ENCODE peak calls at places on chromosomes 5 and 9, in six cellular contexts. S is adipocyte, X is colonic mucosa, H is neural progenitor cell, F is hepatocyte, I is A549. Z is an unnamed sample.

GRCh38 chr9:106880863-106881262 is 17.9 kb downstream of the ZNF462 start:
- DNase-seq in S (no peak), X (no peak), H (no peak), F (no peak), I (no peak), Z (peak)

GRCh38 chr5:130289132-130290088 is 385.1 kb downstream of the CHSY3 start:
- DNase-seq in S (peak), X (no peak), H (no peak), F (no peak), I (no peak), Z (no peak)

GRCh38 chr9:5910413-5911057 is 19.8 kb downstream of the MLANA start:
- DNase-seq in S (no peak), X (no peak), H (no peak), F (no peak), I (no peak), Z (no peak)

GRCh38 chr9:136587145-136587943 is 41.5 kb upstream of the NOTCH1 start:
- DNase-seq in S (peak), X (peak), H (peak), F (peak), I (no peak), Z (peak)

GRCh38 chr9:121645003-121645402 is 6.4 kb upstream of the DAB2IP start:
- DNase-seq in S (no peak), X (no peak), H (no peak), F (no peak), I (no peak), Z (no peak)

GRCh38 chr9:135905380-135906282 is 1.7 kb downstream of the CAMSAP1 start:
- DNase-seq in S (peak), X (no peak), H (peak), F (peak), I (no peak), Z (no peak)

GRCh38 chr5:180495292-180495691 is 1.1 kb downstream of the CNOT6 start:
- DNase-seq in S (peak), X (no peak), H (peak), F (no peak), I (no peak), Z (no peak)

GRCh38 chr5:155733935-155734334 is 593.0 kb upstream of the SGCD start:
- DNase-seq in S (no peak), X (no peak), H (no peak), F (no peak), I (no peak), Z (no peak)

GRCh38 chr9:33762343-33762742 is 33.0 kb upstream of the PRSS3 start:
- DNase-seq in S (no peak), X (no peak), H (no peak), F (no peak), I (no peak), Z (no peak)

GRCh38 chr9:34686231-34686630 is 4.8 kb downstream of the CCL19 start:
- DNase-seq in S (no peak), X (no peak), H (no peak), F (no peak), I (no peak), Z (peak)

GRCh38 chr5:150487199-150488061 is 20.5 kb upstream of the NDST1 start:
- DNase-seq in S (peak), X (peak), H (no peak), F (peak), I (peak), Z (no peak)

GRCh38 chr5:169272111-169272510 is 28.8 kb downstream of the SLIT3 start:
- DNase-seq in S (no peak), X (no peak), H (no peak), F (no peak), I (no peak), Z (no peak)

GRCh38 chr9:10062629-10063395 is 550.0 kb downstream of the PTPRD start:
- DNase-seq in S (peak), X (no peak), H (no peak), F (peak), I (no peak), Z (no peak)

GRCh38 chr9:3848445-3849114 is 322.8 kb upstream of the RFX3 start:
- DNase-seq in S (peak), X (no peak), H (peak), F (peak), I (peak), Z (peak)

GRCh38 chr5:72187388-72188070 is 80.3 kb downstream of the MAP1B start:
- DNase-seq in S (no peak), X (no peak), H (no peak), F (no peak), I (no peak), Z (no peak)

GRCh38 chr5:96716716-96717115 is 54.5 kb downstream of the CAST start:
- DNase-seq in S (no peak), X (no peak), H (no peak), F (no peak), I (no peak), Z (no peak)

GRCh38 chr5:180860273-180860886 is 696 bp downstream of the ZFP62 start:
- DNase-seq in S (peak), X (peak), H (peak), F (peak), I (peak), Z (no peak)

GRCh38 chr9:75185585-75186170 is 97.4 kb downstream of the OSTF1 start:
- DNase-seq in S (peak), X (peak), H (peak), F (peak), I (peak), Z (peak)

GRCh38 chr5:180975338-180975737 is 13.3 kb upstream of the BTNL3 start:
- DNase-seq in S (no peak), X (no peak), H (no peak), F (no peak), I (no peak), Z (no peak)

GRCh38 chr5:167081561-167081960 is 1209.9 kb upstream of the WWC1 start:
- DNase-seq in S (no peak), X (no peak), H (no peak), F (no peak), I (no peak), Z (no peak)

GRCh38 chr9:76373173-76373771 is 21.0 kb downstream of the RFK start:
- DNase-seq in S (peak), X (peak), H (no peak), F (peak), I (peak), Z (peak)

GRCh38 chr5:372911-373709 is 51.6 kb downstream of the AHRR start:
- DNase-seq in S (no peak), X (peak), H (no peak), F (no peak), I (no peak), Z (no peak)

GRCh38 chr9:88322906-88323566 is 65.2 kb upstream of the SPIN1 start:
- DNase-seq in S (no peak), X (peak), H (no peak), F (no peak), I (no peak), Z (no peak)

GRCh38 chr5:88895681-88896501 is 12.9 kb upstream of the MEF2C start:
- DNase-seq in S (no peak), X (no peak), H (no peak), F (no peak), I (no peak), Z (no peak)

GRCh38 chr5:59582746-59583145 is 310.8 kb downstream of the PDE4D start:
- DNase-seq in S (no peak), X (no peak), H (no peak), F (no peak), I (no peak), Z (no peak)

GRCh38 chr9:35616681-35617459 is 1.3 kb downstream of the CD72 start:
- DNase-seq in S (peak), X (peak), H (peak), F (peak), I (no peak), Z (peak)

GRCh38 chr5:132370241-132370820 is 821 bp downstream of the SLC22A5 start:
- DNase-seq in S (no peak), X (no peak), H (no peak), F (no peak), I (no peak), Z (no peak)
- H3K4me3 ChIP-seq in S (peak), X (peak), H (peak), F (peak), I (peak), Z (peak)

GRCh38 chr5:138610468-138611294 is 35.5 kb upstream of the HSPA9 start:
- DNase-seq in S (no peak), X (no peak), H (peak), F (peak), I (peak), Z (peak)
- H3K4me3 ChIP-seq in S (peak), X (peak), H (peak), F (no peak), I (no peak), Z (peak)

GRCh38 chr9:69981686-69982450 is 61.8 kb upstream of the MAMDC2 start:
- DNase-seq in S (peak), X (no peak), H (peak), F (no peak), I (no peak), Z (no peak)
- H3K4me3 ChIP-seq in S (no peak), X (no peak), H (no peak), F (no peak), I (no peak), Z (no peak)

GRCh38 chr5:2736872-2737271 is 14.6 kb downstream of the IRX2 start:
- DNase-seq in S (no peak), X (no peak), H (no peak), F (no peak), I (no peak), Z (no peak)
- H3K4me3 ChIP-seq in S (no peak), X (no peak), H (no peak), F (no peak), I (no peak), Z (no peak)

DNA sequence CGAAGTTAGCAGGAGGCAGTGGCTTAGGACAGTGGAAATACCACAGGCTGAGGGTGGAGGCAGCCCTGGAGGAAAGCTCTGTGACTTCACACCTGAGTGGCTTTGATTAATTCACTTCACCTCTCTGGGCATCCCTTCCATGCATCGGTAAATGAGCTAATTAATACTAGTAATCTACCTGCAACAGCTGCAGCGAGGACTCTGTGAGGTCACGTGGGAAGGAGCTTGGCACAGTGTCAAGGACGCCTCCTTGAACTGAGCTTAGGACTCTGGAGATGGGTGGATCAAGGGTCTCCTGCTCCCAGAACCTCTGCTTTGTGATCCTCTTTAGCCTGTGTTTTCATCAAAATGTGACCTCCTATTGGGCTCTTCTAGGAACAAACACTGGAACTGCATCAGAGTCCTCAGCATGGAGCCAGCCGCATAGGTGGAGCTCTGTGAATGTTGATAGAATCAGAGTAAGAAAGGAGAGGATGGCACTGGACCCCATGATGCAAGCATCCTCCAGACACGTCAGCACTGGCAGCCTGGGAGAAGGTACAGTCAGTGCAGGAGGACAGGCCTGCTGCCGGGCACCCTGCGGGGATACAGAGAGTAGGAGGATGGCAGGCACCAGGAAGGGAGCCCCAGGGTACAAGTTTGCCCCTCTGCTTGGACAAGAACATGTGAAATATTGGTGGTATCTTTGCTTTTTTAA is 952 bp upstream of the ANGPTL2 start:
- DNase-seq in S (no peak), X (no peak), H (no peak), F (no peak), I (no peak), Z (no peak)
- H3K4me3 ChIP-seq in S (peak), X (no peak), H (peak), F (no peak), I (no peak), Z (peak)

DNA sequence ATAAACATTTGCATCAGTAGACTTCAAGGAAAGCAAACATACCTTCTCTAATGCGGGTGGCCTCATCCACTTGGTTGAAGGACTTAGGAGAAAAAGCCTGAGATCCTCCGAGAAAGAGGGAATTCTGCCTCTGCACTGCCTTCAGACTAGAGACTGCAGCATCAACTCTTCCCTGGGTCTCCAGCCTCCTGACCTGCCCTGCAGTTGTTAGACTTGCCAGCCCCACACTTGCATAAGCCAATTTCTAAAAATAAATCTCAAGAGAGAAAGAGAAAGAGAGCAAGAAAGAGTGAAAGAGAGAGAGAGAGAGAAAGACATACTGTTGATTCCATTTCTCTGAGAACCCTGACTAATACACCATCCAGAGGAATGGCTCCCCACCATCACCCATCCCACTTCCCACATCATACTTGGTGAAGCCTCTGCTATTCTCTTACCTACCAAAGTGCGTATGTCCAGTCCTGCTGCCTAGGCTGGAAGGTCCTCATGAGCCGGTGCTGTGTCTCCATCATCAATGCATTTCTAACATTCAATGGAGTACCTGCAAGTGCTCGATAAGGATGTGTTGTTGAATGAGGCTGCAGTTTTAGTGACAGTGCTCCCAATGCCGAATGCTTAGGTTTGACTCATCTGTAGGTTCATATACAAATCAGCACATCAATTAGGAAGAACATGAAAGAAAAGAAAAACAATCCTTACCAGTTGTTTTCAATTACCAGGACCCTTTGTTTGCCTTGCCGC is 35.1 kb downstream of the ZNF622 start:
- DNase-seq in S (no peak), X (no peak), H (no peak), F (no peak), I (no peak), Z (no peak)
- H3K4me3 ChIP-seq in S (no peak), X (no peak), H (no peak), F (no peak), I (no peak), Z (no peak)

Z was measured in cardiac muscle cell.